ENCODE peak calls at places on chromosomes 13 and 19, in ten cellular contexts. One of them, this sample, is unnamed.

GRCh38 chr13:21175656-21176194 is 627 bp downstream of the SKA3 start:
- DNase-seq in stomach: no peak
- DNase-seq in tibial nerve: no peak
- DNase-seq in endothelial cell of umbilical vein: no peak
- DNase-seq in esophagus squamous epithelium: no peak
- DNase-seq in sigmoid colon: no peak
- DNase-seq in GM12878: no peak
- DNase-seq in suprapubic skin: no peak
- DNase-seq in heart left ventricle: no peak
- DNase-seq in uterus: no peak
- DNase-seq in this sample: no peak

GRCh38 chr13:23928985-23929384 is 31.7 kb upstream of the C1QTNF9B start:
- DNase-seq in stomach: no peak
- DNase-seq in tibial nerve: no peak
- DNase-seq in endothelial cell of umbilical vein: peak; percentile 63
- DNase-seq in esophagus squamous epithelium: no peak
- DNase-seq in sigmoid colon: no peak
- DNase-seq in GM12878: no peak
- DNase-seq in suprapubic skin: no peak
- DNase-seq in heart left ventricle: no peak
- DNase-seq in uterus: no peak
- DNase-seq in this sample: no peak

GRCh38 chr13:109700176-109700575 is 86.2 kb downstream of the IRS2 start:
- DNase-seq in stomach: peak; percentile 75
- DNase-seq in tibial nerve: peak; percentile 29
- DNase-seq in endothelial cell of umbilical vein: peak; percentile 71
- DNase-seq in esophagus squamous epithelium: no peak
- DNase-seq in sigmoid colon: peak; percentile 84
- DNase-seq in GM12878: no peak
- DNase-seq in suprapubic skin: no peak
- DNase-seq in heart left ventricle: peak; percentile 86
- DNase-seq in uterus: peak; percentile 39
- DNase-seq in this sample: no peak

GRCh38 chr19:6654347-6655310 is 15.3 kb downstream of the TNFSF14 start:
- DNase-seq in stomach: no peak
- DNase-seq in tibial nerve: no peak
- DNase-seq in endothelial cell of umbilical vein: no peak
- DNase-seq in esophagus squamous epithelium: no peak
- DNase-seq in sigmoid colon: no peak
- DNase-seq in GM12878: no peak
- DNase-seq in suprapubic skin: no peak
- DNase-seq in heart left ventricle: no peak
- DNase-seq in uterus: no peak
- DNase-seq in this sample: peak; percentile 77

GRCh38 chr19:10699650-10700335 is 1.4 kb upstream of the QTRT1 start:
- DNase-seq in stomach: peak; percentile 74
- DNase-seq in tibial nerve: no peak
- DNase-seq in endothelial cell of umbilical vein: peak; percentile 64
- DNase-seq in esophagus squamous epithelium: no peak
- DNase-seq in sigmoid colon: no peak
- DNase-seq in GM12878: peak; percentile 35
- DNase-seq in suprapubic skin: no peak
- DNase-seq in heart left ventricle: no peak
- DNase-seq in uterus: no peak
- DNase-seq in this sample: no peak

GRCh38 chr13:42307461-42307860 is 35.5 kb downstream of the AKAP11 start:
- DNase-seq in stomach: no peak
- DNase-seq in tibial nerve: no peak
- DNase-seq in endothelial cell of umbilical vein: no peak
- DNase-seq in esophagus squamous epithelium: no peak
- DNase-seq in sigmoid colon: no peak
- DNase-seq in GM12878: no peak
- DNase-seq in suprapubic skin: no peak
- DNase-seq in heart left ventricle: no peak
- DNase-seq in uterus: no peak
- DNase-seq in this sample: no peak

GRCh38 chr19:1072371-1073015 is 5.5 kb downstream of the ARHGAP45 start:
- DNase-seq in stomach: no peak
- DNase-seq in tibial nerve: no peak
- DNase-seq in endothelial cell of umbilical vein: no peak
- DNase-seq in esophagus squamous epithelium: no peak
- DNase-seq in sigmoid colon: no peak
- DNase-seq in GM12878: no peak
- DNase-seq in suprapubic skin: no peak
- DNase-seq in heart left ventricle: no peak
- DNase-seq in uterus: no peak
- DNase-seq in this sample: no peak

GRCh38 chr13:47291116-47291656 is 394.3 kb upstream of the HTR2A start:
- DNase-seq in stomach: no peak
- DNase-seq in tibial nerve: no peak
- DNase-seq in endothelial cell of umbilical vein: no peak
- DNase-seq in esophagus squamous epithelium: no peak
- DNase-seq in sigmoid colon: no peak
- DNase-seq in GM12878: no peak
- DNase-seq in suprapubic skin: no peak
- DNase-seq in heart left ventricle: no peak
- DNase-seq in uterus: no peak
- DNase-seq in this sample: no peak

GRCh38 chr19:10238172-10238783 is 7.1 kb upstream of the S1PR2 start:
- DNase-seq in stomach: peak; percentile 31
- DNase-seq in tibial nerve: no peak
- DNase-seq in endothelial cell of umbilical vein: no peak
- DNase-seq in esophagus squamous epithelium: no peak
- DNase-seq in sigmoid colon: peak; percentile 92
- DNase-seq in GM12878: no peak
- DNase-seq in suprapubic skin: peak; percentile 86
- DNase-seq in heart left ventricle: peak; percentile 87
- DNase-seq in uterus: peak; percentile 58
- DNase-seq in this sample: no peak

GRCh38 chr13:89393758-89394157 is 1722.6 kb downstream of the SLITRK5 start:
- DNase-seq in stomach: no peak
- DNase-seq in tibial nerve: no peak
- DNase-seq in endothelial cell of umbilical vein: no peak
- DNase-seq in esophagus squamous epithelium: no peak
- DNase-seq in sigmoid colon: no peak
- DNase-seq in GM12878: no peak
- DNase-seq in suprapubic skin: no peak
- DNase-seq in heart left ventricle: no peak
- DNase-seq in uterus: no peak
- DNase-seq in this sample: no peak

GRCh38 chr13:37640499-37640898 is 41.9 kb upstream of the POSTN start:
- DNase-seq in stomach: no peak
- DNase-seq in tibial nerve: no peak
- DNase-seq in endothelial cell of umbilical vein: peak; percentile 79
- DNase-seq in esophagus squamous epithelium: no peak
- DNase-seq in sigmoid colon: no peak
- DNase-seq in GM12878: no peak
- DNase-seq in suprapubic skin: no peak
- DNase-seq in heart left ventricle: no peak
- DNase-seq in uterus: no peak
- DNase-seq in this sample: no peak

GRCh38 chr13:113495494-113496251 is 5.2 kb upstream of the DCUN1D2 start:
- DNase-seq in stomach: no peak
- DNase-seq in tibial nerve: no peak
- DNase-seq in endothelial cell of umbilical vein: peak; percentile 24
- DNase-seq in esophagus squamous epithelium: no peak
- DNase-seq in sigmoid colon: no peak
- DNase-seq in GM12878: no peak
- DNase-seq in suprapubic skin: no peak
- DNase-seq in heart left ventricle: peak; percentile 52
- DNase-seq in uterus: no peak
- DNase-seq in this sample: no peak

GRCh38 chr19:37955986-37956385 is 49.0 kb downstream of the SIPA1L3 start:
- DNase-seq in stomach: peak; percentile 20
- DNase-seq in tibial nerve: no peak
- DNase-seq in endothelial cell of umbilical vein: no peak
- DNase-seq in esophagus squamous epithelium: no peak
- DNase-seq in sigmoid colon: no peak
- DNase-seq in GM12878: no peak
- DNase-seq in suprapubic skin: no peak
- DNase-seq in heart left ventricle: no peak
- DNase-seq in uterus: no peak
- DNase-seq in this sample: no peak

GRCh38 chr13:87093399-87093798 is 577.8 kb upstream of the SLITRK5 start:
- DNase-seq in stomach: no peak
- DNase-seq in tibial nerve: no peak
- DNase-seq in endothelial cell of umbilical vein: no peak
- DNase-seq in esophagus squamous epithelium: no peak
- DNase-seq in sigmoid colon: no peak
- DNase-seq in GM12878: no peak
- DNase-seq in suprapubic skin: no peak
- DNase-seq in heart left ventricle: no peak
- DNase-seq in uterus: no peak
- DNase-seq in this sample: no peak

GRCh38 chr19:7177926-7178325 is 108.4 kb downstream of the ZNF557 start:
- DNase-seq in stomach: no peak
- DNase-seq in tibial nerve: no peak
- DNase-seq in endothelial cell of umbilical vein: no peak
- DNase-seq in esophagus squamous epithelium: no peak
- DNase-seq in sigmoid colon: peak; percentile 66
- DNase-seq in GM12878: no peak
- DNase-seq in suprapubic skin: no peak
- DNase-seq in heart left ventricle: no peak
- DNase-seq in uterus: peak; percentile 73
- DNase-seq in this sample: no peak

GRCh38 chr13:92589955-92590354 is 636.7 kb upstream of the GPC6 start:
- DNase-seq in stomach: no peak
- DNase-seq in tibial nerve: no peak
- DNase-seq in endothelial cell of umbilical vein: no peak
- DNase-seq in esophagus squamous epithelium: no peak
- DNase-seq in sigmoid colon: no peak
- DNase-seq in GM12878: no peak
- DNase-seq in suprapubic skin: no peak
- DNase-seq in heart left ventricle: no peak
- DNase-seq in uterus: no peak
- DNase-seq in this sample: no peak

GRCh38 chr19:29668746-29669609 is 3.7 kb downstream of the PLEKHF1 start:
- DNase-seq in stomach: no peak
- DNase-seq in tibial nerve: no peak
- DNase-seq in endothelial cell of umbilical vein: no peak
- DNase-seq in esophagus squamous epithelium: no peak
- DNase-seq in sigmoid colon: peak; percentile 60
- DNase-seq in GM12878: no peak
- DNase-seq in suprapubic skin: no peak
- DNase-seq in heart left ventricle: no peak
- DNase-seq in uterus: no peak
- DNase-seq in this sample: peak; percentile 49
- TF ChIP-seq CTCF in stomach: no peak
- TF ChIP-seq CTCF in tibial nerve: no peak
- TF ChIP-seq CTCF in endothelial cell of umbilical vein: no peak
- TF ChIP-seq CTCF in esophagus squamous epithelium: no peak
- TF ChIP-seq CTCF in sigmoid colon: no peak
- TF ChIP-seq CTCF in GM12878: peak; percentile 57
- TF ChIP-seq CTCF in suprapubic skin: no peak
- TF ChIP-seq CTCF in heart left ventricle: no peak
- TF ChIP-seq CTCF in uterus: no peak
- TF ChIP-seq CTCF in this sample: no peak

GRCh38 chr19:54209748-54210494 is 9.3 kb downstream of the RPS9 start:
- DNase-seq in stomach: peak; percentile 97
- DNase-seq in tibial nerve: peak; percentile 84
- DNase-seq in endothelial cell of umbilical vein: peak; percentile 96
- DNase-seq in esophagus squamous epithelium: no peak
- DNase-seq in sigmoid colon: peak; percentile 96
- DNase-seq in GM12878: no peak
- DNase-seq in suprapubic skin: peak; percentile 79
- DNase-seq in heart left ventricle: peak; percentile 91
- DNase-seq in uterus: peak; percentile 83
- DNase-seq in this sample: peak; percentile 56

GRCh38 chr19:54206831-54207177 is 6.1 kb downstream of the RPS9 start:
- DNase-seq in stomach: no peak
- DNase-seq in tibial nerve: no peak
- DNase-seq in endothelial cell of umbilical vein: no peak
- DNase-seq in esophagus squamous epithelium: no peak
- DNase-seq in sigmoid colon: no peak
- DNase-seq in GM12878: no peak
- DNase-seq in suprapubic skin: no peak
- DNase-seq in heart left ventricle: no peak
- DNase-seq in uterus: no peak
- DNase-seq in this sample: no peak

GRCh38 chr19:54207908-54208783 is 7.5 kb downstream of the RPS9 start:
- DNase-seq in stomach: peak; percentile 71
- DNase-seq in tibial nerve: no peak
- DNase-seq in endothelial cell of umbilical vein: peak; percentile 48
- DNase-seq in esophagus squamous epithelium: no peak
- DNase-seq in sigmoid colon: peak; percentile 89
- DNase-seq in GM12878: peak; percentile 84
- DNase-seq in suprapubic skin: no peak
- DNase-seq in heart left ventricle: peak; percentile 80
- DNase-seq in uterus: peak; percentile 54
- DNase-seq in this sample: peak; percentile 82

GRCh38 chr19:54209058-54209747 is 8.5 kb downstream of the RPS9 start:
- DNase-seq in stomach: no peak
- DNase-seq in tibial nerve: no peak
- DNase-seq in endothelial cell of umbilical vein: no peak
- DNase-seq in esophagus squamous epithelium: no peak
- DNase-seq in sigmoid colon: no peak
- DNase-seq in GM12878: no peak
- DNase-seq in suprapubic skin: no peak
- DNase-seq in heart left ventricle: no peak
- DNase-seq in uterus: no peak
- DNase-seq in this sample: no peak

DNA sequence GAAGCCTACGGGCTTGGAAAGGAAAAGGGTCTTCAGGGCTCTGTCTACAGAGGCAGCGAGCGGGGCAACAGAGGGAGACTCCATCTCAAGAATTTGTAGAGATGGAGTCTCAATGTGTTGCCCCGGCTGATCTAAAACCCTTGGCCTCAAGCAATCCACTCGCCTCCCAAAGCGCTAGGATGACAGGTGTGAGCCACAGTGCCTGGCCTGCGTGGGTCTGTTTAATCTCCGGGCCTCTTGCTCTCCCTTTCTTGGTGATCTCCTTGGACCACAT is 8.1 kb downstream of the RPS9 start:
- DNase-seq in stomach: no peak
- DNase-seq in tibial nerve: no peak
- DNase-seq in endothelial cell of umbilical vein: no peak
- DNase-seq in esophagus squamous epithelium: no peak
- DNase-seq in sigmoid colon: no peak
- DNase-seq in GM12878: no peak
- DNase-seq in suprapubic skin: no peak
- DNase-seq in heart left ventricle: no peak
- DNase-seq in uterus: no peak
- DNase-seq in this sample: no peak
- H3K4me1 ChIP-seq in stomach: peaks cover 63% of the 10 kb centered on the region
- H3K4me1 ChIP-seq in tibial nerve: peaks cover 68% of the 10 kb centered on the region
- H3K4me1 ChIP-seq in endothelial cell of umbilical vein: peaks cover 36% of the 10 kb centered on the region
- H3K4me1 ChIP-seq in esophagus squamous epithelium: peaks cover 52% of the 10 kb centered on the region
- H3K4me1 ChIP-seq in sigmoid colon: peaks cover 58% of the 10 kb centered on the region
- H3K4me1 ChIP-seq in GM12878: peaks cover 58% of the 10 kb centered on the region
- H3K4me1 ChIP-seq in suprapubic skin: peaks cover 59% of the 10 kb centered on the region
- H3K4me1 ChIP-seq in heart left ventricle: peaks cover 61% of the 10 kb centered on the region
- H3K4me1 ChIP-seq in uterus: peaks cover 10% of the 10 kb centered on the region
- H3K4me1 ChIP-seq in this sample: peaks cover 28% of the 10 kb centered on the region

GRCh38 chr19:13794752-13795589 is at the start of gene ZSWIM4:
- DNase-seq in stomach: peak; percentile 99
- DNase-seq in tibial nerve: peak; percentile 99
- DNase-seq in endothelial cell of umbilical vein: peak; percentile 100
- DNase-seq in esophagus squamous epithelium: peak; percentile 95
- DNase-seq in sigmoid colon: peak; percentile 100
- DNase-seq in GM12878: peak; percentile 95
- DNase-seq in suprapubic skin: peak; percentile 100
- DNase-seq in heart left ventricle: peak; percentile 100
- DNase-seq in uterus: peak; percentile 99
- DNase-seq in this sample: peak; percentile 99
- TF ChIP-seq POLR2A in stomach: no peak
- TF ChIP-seq POLR2A in tibial nerve: peak; percentile 61
- TF ChIP-seq POLR2A in endothelial cell of umbilical vein: peak; percentile 5
- TF ChIP-seq POLR2A in esophagus squamous epithelium: peak; percentile 69
- TF ChIP-seq POLR2A in sigmoid colon: peak; percentile 12
- TF ChIP-seq POLR2A in GM12878: peak; percentile 48
- TF ChIP-seq POLR2A in suprapubic skin: no peak
- TF ChIP-seq POLR2A in heart left ventricle: peak; percentile 48
- TF ChIP-seq POLR2A in uterus: peak; percentile 63
- TF ChIP-seq POLR2A in this sample: peak; percentile 30

GRCh38 chr13:100828226-100828625 is 153.6 kb upstream of the TMTC4 start:
- DNase-seq in stomach: no peak
- DNase-seq in tibial nerve: no peak
- DNase-seq in endothelial cell of umbilical vein: no peak
- DNase-seq in esophagus squamous epithelium: no peak
- DNase-seq in sigmoid colon: no peak
- DNase-seq in GM12878: no peak
- DNase-seq in suprapubic skin: no peak
- DNase-seq in heart left ventricle: no peak
- DNase-seq in uterus: no peak
- DNase-seq in this sample: no peak
- TF ChIP-seq CTCF in stomach: no peak
- TF ChIP-seq CTCF in tibial nerve: no peak
- TF ChIP-seq CTCF in endothelial cell of umbilical vein: no peak
- TF ChIP-seq CTCF in esophagus squamous epithelium: no peak
- TF ChIP-seq CTCF in sigmoid colon: no peak
- TF ChIP-seq CTCF in GM12878: no peak
- TF ChIP-seq CTCF in suprapubic skin: no peak
- TF ChIP-seq CTCF in heart left ventricle: no peak
- TF ChIP-seq CTCF in uterus: no peak
- TF ChIP-seq CTCF in this sample: no peak